ENCODE peak calls at places on chromosomes 6 and 20, in six cellular contexts. D is activated B cell treated with CpG ODN at 0.5 μM for 24 hours; V is AML-193; N is stimulated activated CD8-positive, alpha-beta memory T cell treated with anti-CD3 and anti-CD28 coated beads, Interleukin-15, amount 100 ng/mL, for 1 hour; X is A549; F is NCI-H1092. G is an unnamed sample.

GRCh38 chr6:106360989-106361430 is 493 bp downstream of the CRYBG1 start:
- DNase-seq in D (peak; percentile 44), V (no peak), N (no peak), X (no peak), F (no peak), G (no peak)

GRCh38 chr6:39956951-39957350 is 22.7 kb upstream of the MOCS1 start:
- DNase-seq in D (no peak), V (no peak), N (no peak), X (no peak), F (no peak), G (no peak)

GRCh38 chr20:45450097-45450818 is 19.3 kb upstream of the WFDC2 start:
- DNase-seq in D (no peak), V (peak; percentile 95), N (no peak), X (peak; percentile 28), F (peak; percentile 13), G (peak; percentile 56)

GRCh38 chr6:69953491-69953890 is 87.1 kb downstream of the COL19A1 start:
- DNase-seq in D (no peak), V (no peak), N (no peak), X (no peak), F (no peak), G (no peak)

GRCh38 chr20:36624925-36625324 is 19.3 kb downstream of the RAB5IF start:
- DNase-seq in D (no peak), V (no peak), N (no peak), X (no peak), F (no peak), G (no peak)

GRCh38 chr20:31923388-31924271 is 28.2 kb downstream of the PDRG1 start:
- DNase-seq in D (no peak), V (no peak), N (no peak), X (no peak), F (no peak), G (no peak)

GRCh38 chr6:85419046-85419759 is 30.7 kb upstream of the NT5E start:
- DNase-seq in D (no peak), V (no peak), N (no peak), X (no peak), F (no peak), G (no peak)

GRCh38 chr6:90131614-90132423 is 164.8 kb downstream of the BACH2 start:
- DNase-seq in D (no peak), V (peak; percentile 22), N (no peak), X (no peak), F (no peak), G (no peak)

GRCh38 chr20:19735446-19735845 is 22.6 kb upstream of the RIN2 start:
- DNase-seq in D (no peak), V (peak; percentile 71), N (no peak), X (peak; percentile 95), F (peak; percentile 5), G (no peak)

GRCh38 chr20:50019466-50020256 is 36.9 kb downstream of the SNAI1 start:
- DNase-seq in D (no peak), V (no peak), N (no peak), X (no peak), F (no peak), G (no peak)

GRCh38 chr6:146700078-146700686 is 101.4 kb downstream of the ADGB start:
- DNase-seq in D (no peak), V (peak; percentile 93), N (no peak), X (peak; percentile 13), F (peak; percentile 39), G (peak; percentile 73)

GRCh38 chr20:16571333-16571732 is 1.9 kb downstream of the KIF16B start:
- DNase-seq in D (no peak), V (no peak), N (no peak), X (no peak), F (no peak), G (no peak)

GRCh38 chr6:152634773-152635172 is 2.4 kb downstream of the SYNE1 start:
- DNase-seq in D (no peak), V (no peak), N (no peak), X (no peak), F (no peak), G (no peak)

GRCh38 chr6:89792881-89793280 is 26.7 kb downstream of the MDN1 start:
- DNase-seq in D (no peak), V (peak; percentile 82), N (no peak), X (peak; percentile 31), F (peak; percentile 2), G (no peak)

GRCh38 chr6:33502486-33502885 is 48.1 kb downstream of the ZBTB9 start:
- DNase-seq in D (no peak), V (no peak), N (no peak), X (no peak), F (no peak), G (no peak)

GRCh38 chr6:163731215-163732013 is 316.9 kb downstream of the QKI start:
- DNase-seq in D (no peak), V (no peak), N (no peak), X (no peak), F (no peak), G (no peak)

GRCh38 chr20:49230575-49231211 is 11.5 kb downstream of the DDX27 start:
- DNase-seq in D (no peak), V (peak; percentile 28), N (no peak), X (no peak), F (no peak), G (no peak)

GRCh38 chr6:73123632-73124329 is 101.5 kb downstream of the KHDC1L start:
- DNase-seq in D (no peak), V (no peak), N (no peak), X (no peak), F (no peak), G (no peak)

GRCh38 chr6:17086469-17086868 is 15.4 kb upstream of the STMND1 start:
- DNase-seq in D (no peak), V (peak; percentile 30), N (no peak), X (peak; percentile 53), F (peak; percentile 20), G (no peak)

GRCh38 chr6:136921521-136921935 is 573 bp upstream of the SLC35D3 start:
- DNase-seq in D (peak; percentile 26), V (no peak), N (no peak), X (peak; percentile 8), F (no peak), G (no peak)

GRCh38 chr20:53321596-53321995 is 272.0 kb downstream of the ZNF217 start:
- DNase-seq in D (no peak), V (no peak), N (no peak), X (no peak), F (no peak), G (no peak)

GRCh38 chr20:58407201-58407873 is 18.3 kb downstream of the VAPB start:
- DNase-seq in D (no peak), V (no peak), N (no peak), X (no peak), F (no peak), G (no peak)

GRCh38 chr6:52403627-52404026 is 16.5 kb upstream of the EFHC1 start:
- DNase-seq in D (no peak), V (no peak), N (no peak), X (no peak), F (no peak), G (no peak)

GRCh38 chr20:58995461-58996225 is 11.4 kb downstream of the CTSZ start:
- DNase-seq in D (no peak), V (no peak), N (no peak), X (no peak), F (no peak), G (no peak)

GRCh38 chr6:50654155-50654554 is 59.2 kb upstream of the TFAP2D start:
- DNase-seq in D (no peak), V (no peak), N (no peak), X (no peak), F (no peak), G (no peak)

G was measured in KG1.